ENCODE peak calls at places on chromosomes 4 and X, in five cellular contexts. M, U, V, J and H are unnamed samples.

GRCh38 chr4:61079976-61080375 is 120.2 kb upstream of the ADGRL3 start:
- DNase-seq in U (no peak), M (no peak), J (peak), V (no peak), H (no peak)

GRCh38 chrX:25432396-25432795 is 416.6 kb upstream of the ARX start:
- DNase-seq in V (no peak), U (no peak), J (no peak), M (no peak), H (no peak)

GRCh38 chr4:148184922-148185321 is 257.3 kb downstream of the NR3C2 start:
- DNase-seq in J (no peak), V (no peak), U (no peak), M (no peak), H (no peak)

GRCh38 chrX:7987160-7987992 is 60.2 kb upstream of the PNPLA4 start:
- DNase-seq in U (peak), V (no peak), M (peak), J (no peak), H (no peak)

GRCh38 chr4:24980064-24980690 is 50.6 kb downstream of the LGI2 start:
- DNase-seq in J (peak), U (peak), V (peak), M (peak), H (peak)

GRCh38 chr4:138407329-138407728 is 165.2 kb upstream of the SLC7A11 start:
- DNase-seq in M (no peak), J (no peak), V (no peak), U (no peak), H (no peak)

GRCh38 chr4:175330652-175331051 is 412.5 kb downstream of the ADAM29 start:
- DNase-seq in J (no peak), V (no peak), M (peak), U (peak), H (no peak)

GRCh38 chr4:107719211-107719926 is 665 bp downstream of the PAPSS1 start:
- DNase-seq in M (peak), V (peak), U (peak), J (peak), H (no peak)

GRCh38 chr4:175705407-175705806 is 106.7 kb downstream of the GPM6A start:
- DNase-seq in J (no peak), U (no peak), M (no peak), V (peak), H (peak)

GRCh38 chr4:143344011-143344410 is 7.3 kb downstream of the GAB1 start:
- DNase-seq in V (no peak), U (no peak), J (no peak), M (no peak), H (no peak)

GRCh38 chr4:143341186-143341755 is 4.6 kb downstream of the GAB1 start:
- DNase-seq in M (no peak), V (no peak), J (no peak), U (no peak), H (no peak)

GRCh38 chr4:143344774-143345173 is 8.1 kb downstream of the GAB1 start:
- DNase-seq in U (no peak), J (peak), V (no peak), M (no peak), H (no peak)

GRCh38 chr4:143346208-143346607 is 9.5 kb downstream of the GAB1 start:
- DNase-seq in U (no peak), V (no peak), M (no peak), J (peak), H (no peak)

GRCh38 chr4:143343276-143343831 is 6.7 kb downstream of the GAB1 start:
- DNase-seq in M (no peak), J (peak), V (no peak), U (no peak), H (no peak)
- H2AFZ ChIP-seq in M (no peak), J (no peak), V (no peak), U (no peak), H (no peak)

GRCh38 chr4:101699441-101700117 is 91.0 kb upstream of the BANK1 start:
- DNase-seq in U (no peak), V (no peak), M (no peak), J (no peak), H (no peak)
- H3K14ac ChIP-seq in U (no peak), V (no peak), M (no peak), J (no peak), H (no peak)

DNA sequence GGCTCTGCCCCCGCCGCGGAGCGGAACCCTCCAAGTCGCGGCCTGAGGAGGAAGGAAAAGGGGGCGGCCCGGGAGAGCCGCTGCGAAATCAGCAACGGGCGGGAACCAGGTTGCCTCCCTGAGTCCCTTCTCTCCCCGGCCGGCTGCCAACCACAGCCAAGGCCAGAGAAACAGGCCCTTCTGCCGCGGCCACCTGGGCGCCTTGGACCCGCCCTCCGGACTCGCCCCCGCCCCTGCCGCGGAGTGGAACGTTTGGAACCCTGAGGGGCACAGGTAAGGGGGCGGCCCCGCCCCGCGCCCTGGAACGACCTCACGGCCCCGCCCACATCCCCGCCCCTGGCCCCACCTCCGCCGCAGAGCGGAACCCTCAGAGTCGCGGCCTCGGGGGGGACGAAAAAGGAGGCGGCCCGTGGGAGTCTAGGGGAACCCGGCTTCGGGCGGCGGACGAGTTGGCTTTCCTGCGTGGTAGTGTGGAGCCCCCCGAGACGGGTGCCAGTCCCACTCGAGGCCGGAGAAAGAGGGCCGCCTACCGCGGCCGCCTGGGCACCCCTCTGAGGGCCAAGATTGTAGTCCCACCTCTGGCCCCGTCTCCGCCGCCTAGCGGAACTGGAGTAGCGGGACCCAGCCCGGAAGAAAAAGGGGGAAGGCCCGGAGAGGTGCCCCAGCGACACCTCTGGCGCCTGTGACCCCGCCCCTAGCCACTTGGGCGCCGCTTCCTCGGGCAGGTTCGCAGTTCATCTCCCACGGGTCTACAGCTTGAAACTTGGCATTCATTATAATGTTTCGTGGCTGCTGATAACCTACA is 669 bp upstream of the PHKA2 start:
- DNase-seq in V (peak), U (peak), M (peak), J (peak), H (peak)
- H2AFZ ChIP-seq in V (no peak), U (peak), M (no peak), J (peak), H (peak)

GRCh38 chrX:110159235-110159634 is 156.3 kb downstream of the TMEM164 start:
- DNase-seq in M (no peak), J (no peak), V (no peak), U (no peak), H (no peak)
- H3K14ac ChIP-seq in M (no peak), J (no peak), V (no peak), U (no peak), H (no peak)

GRCh38 chrX:104270916-104271512 is 16.3 kb upstream of the ESX1 start:
- DNase-seq in U (peak), J (peak), M (peak), V (peak), H (peak)
- H2AFZ ChIP-seq in U (no peak), J (no peak), M (no peak), V (no peak), H (peak)

GRCh38 chr4:124712417-124713212 is at the start of gene ANKRD50:
- DNase-seq in U (peak), J (peak), V (peak), M (peak), H (peak)
- H3K14ac ChIP-seq in U (peak), J (peak), V (peak), M (no peak), H (peak)